ENCODE peak calls at places on chromosome 2, in five cellular contexts. Z is HEK293T, J is GM10248, F is RPMI7951, V is mucosa of descending colon. Y is an unnamed sample.

GRCh38 chr2:231300722-231301076 is 94.8 kb upstream of the B3GNT7 start:
- DNase-seq in Z (no peak), J (no peak), F (no peak), V (no peak), Y (no peak)

GRCh38 chr2:12412898-12413305 is 303.8 kb upstream of the TRIB2 start:
- DNase-seq in Z (no peak), J (peak), F (peak), V (no peak), Y (peak)

GRCh38 chr2:39602616-39603015 is 63.1 kb upstream of the TMEM178A start:
- DNase-seq in Z (no peak), J (no peak), F (no peak), V (no peak), Y (no peak)

GRCh38 chr2:100752628-100753333 is 67.2 kb upstream of the NPAS2 start:
- DNase-seq in Z (no peak), J (no peak), F (peak), V (no peak), Y (no peak)

GRCh38 chr2:159903404-159904126 is 105.6 kb upstream of the CD302 start:
- DNase-seq in Z (no peak), J (peak), F (peak), V (peak), Y (no peak)

GRCh38 chr2:159356053-159356554 is 69.6 kb upstream of the WDSUB1 start:
- DNase-seq in Z (no peak), J (no peak), F (no peak), V (no peak), Y (no peak)

GRCh38 chr2:10993001-10993481 is 81.3 kb downstream of the KCNF1 start:
- DNase-seq in Z (no peak), J (no peak), F (no peak), V (no peak), Y (no peak)

GRCh38 chr2:64766841-64767669 is 113.3 kb upstream of the SERTAD2 start:
- DNase-seq in Z (no peak), J (peak), F (peak), V (no peak), Y (no peak)

GRCh38 chr2:178072383-178073301 is at the start of gene PDE11A:
- DNase-seq in Z (peak), J (peak), F (peak), V (peak), Y (peak)

GRCh38 chr2:188974184-188974583 is at the start of gene COL3A1:
- DNase-seq in Z (no peak), J (no peak), F (peak), V (no peak), Y (no peak)

GRCh38 chr2:213161759-213162514 is 10.5 kb upstream of the IKZF2 start:
- DNase-seq in Z (no peak), J (no peak), F (no peak), V (no peak), Y (no peak)

GRCh38 chr2:238098854-238099708 is 1.1 kb upstream of the ESPNL start:
- DNase-seq in Z (no peak), J (no peak), F (no peak), V (peak), Y (no peak)